ENCODE peak calls at places on chromosomes 11 and 22, in eight cellular contexts. T is frontal cortex; L is central memory CD4-positive, alpha-beta T cell; D is osteocyte; F is psoas muscle; G is NCI-H524; X is T-helper 2 cell; A is NCI-H345. C is an unnamed sample.

GRCh38 chr22:44405661-44406060 is 92.4 kb downstream of the RTL6 start:
- DNase-seq in T (no peak), L (no peak), D (no peak), F (peak), G (no peak), X (no peak), A (no peak), C (no peak)

GRCh38 chr11:131356201-131356600 is 14.2 kb upstream of the NTM start:
- DNase-seq in T (no peak), L (no peak), D (no peak), F (no peak), G (no peak), X (no peak), A (no peak), C (no peak)

GRCh38 chr11:106032861-106033260 is 10.8 kb upstream of the MSANTD4 start:
- DNase-seq in T (no peak), L (no peak), D (no peak), F (no peak), G (no peak), X (no peak), A (no peak), C (no peak)

GRCh38 chr11:44308256-44308922 is 1.6 kb downstream of the ALX4 start:
- DNase-seq in T (no peak), L (no peak), D (no peak), F (no peak), G (no peak), X (no peak), A (no peak), C (no peak)

GRCh38 chr11:117946196-117946841 is 17.1 kb upstream of the TMPRSS13 start:
- DNase-seq in T (no peak), L (no peak), D (peak), F (no peak), G (no peak), X (no peak), A (no peak), C (no peak)

GRCh38 chr11:59429924-59430516 is 3.8 kb upstream of the OR5A2 start:
- DNase-seq in T (no peak), L (peak), D (no peak), F (no peak), G (peak), X (peak), A (peak), C (peak)

GRCh38 chr11:20963596-20963995 is 294.2 kb downstream of the NELL1 start:
- DNase-seq in T (no peak), L (no peak), D (no peak), F (no peak), G (no peak), X (no peak), A (no peak), C (no peak)

GRCh38 chr11:39675171-39675570 is 1784.3 kb downstream of the LRRC4C start:
- DNase-seq in T (no peak), L (no peak), D (no peak), F (no peak), G (no peak), X (no peak), A (no peak), C (no peak)

GRCh38 chr22:35564975-35565867 is 24.6 kb downstream of the RASD2 start:
- DNase-seq in T (no peak), L (no peak), D (no peak), F (no peak), G (no peak), X (no peak), A (no peak), C (no peak)

GRCh38 chr11:74680703-74681531 is 50.3 kb downstream of the CHRDL2 start:
- DNase-seq in T (no peak), L (no peak), D (no peak), F (no peak), G (no peak), X (no peak), A (no peak), C (no peak)

GRCh38 chr11:69367211-69367964 is 73.4 kb downstream of the MYEOV start:
- DNase-seq in T (no peak), L (no peak), D (no peak), F (no peak), G (no peak), X (no peak), A (no peak), C (no peak)

GRCh38 chr11:106389096-106389495 is 311.6 kb downstream of the AASDHPPT start:
- DNase-seq in T (no peak), L (no peak), D (no peak), F (no peak), G (no peak), X (no peak), A (no peak), C (no peak)

GRCh38 chr22:31661851-31662667 is at the start of gene PISD:
- DNase-seq in T (peak), L (peak), D (peak), F (peak), G (peak), X (peak), A (peak), C (peak)

GRCh38 chr11:102819491-102819890 is 21.5 kb upstream of the MMP1 start:
- DNase-seq in T (no peak), L (no peak), D (no peak), F (no peak), G (no peak), X (no peak), A (no peak), C (no peak)